ENCODE peak calls at places on chromosome 1, in nine cellular contexts. E, L, F, Y, J, D, R, K and B are unnamed samples.

GRCh38 chr1:208207388-208208131 is 36.6 kb downstream of the PLXNA2 start:
- DNase-seq in F (no peak), Y (peak; percentile 69), D (peak; percentile 98), R (no peak), E (no peak), L (no peak), J (no peak), K (peak; percentile 66), B (no peak)

GRCh38 chr1:41152622-41153044 is 89.5 kb downstream of the SCMH1 start:
- DNase-seq in J (peak; percentile 65), D (no peak), L (no peak), K (no peak), Y (peak; percentile 31), R (no peak), F (no peak), E (no peak), B (no peak)

GRCh38 chr1:115669886-115670285 is 28.1 kb downstream of the VANGL1 start:
- DNase-seq in E (no peak), L (no peak), Y (no peak), D (no peak), F (no peak), J (no peak), K (no peak), R (no peak), B (no peak)

GRCh38 chr1:225631041-225631663 is 21.8 kb downstream of the ENAH start:
- DNase-seq in K (no peak), F (no peak), D (no peak), E (no peak), Y (no peak), L (no peak), J (no peak), R (no peak), B (no peak)

GRCh38 chr1:56715161-56715560 is 70.0 kb downstream of the PRKAA2 start:
- DNase-seq in E (no peak), D (no peak), J (no peak), K (no peak), F (no peak), Y (no peak), R (no peak), L (no peak), B (no peak)

GRCh38 chr1:237281481-237281880 is 239.5 kb downstream of the RYR2 start:
- DNase-seq in E (no peak), K (no peak), L (peak; percentile 3), F (no peak), Y (no peak), J (no peak), R (no peak), D (no peak), B (no peak)

GRCh38 chr1:25534389-25534788 is 9.0 kb upstream of the LDLRAP1 start:
- DNase-seq in R (no peak), E (peak; percentile 79), F (no peak), J (no peak), K (no peak), D (no peak), L (no peak), Y (no peak), B (no peak)

GRCh38 chr1:164263540-164263939 is 295.4 kb upstream of the PBX1 start:
- DNase-seq in K (no peak), F (no peak), Y (no peak), L (no peak), R (no peak), J (no peak), D (no peak), E (no peak), B (no peak)

GRCh38 chr1:55623339-55623738 is 408.2 kb upstream of the USP24 start:
- DNase-seq in K (peak; percentile 55), F (peak; percentile 10), R (no peak), L (no peak), D (no peak), Y (no peak), E (peak; percentile 64), J (peak; percentile 81), B (no peak)

GRCh38 chr1:51473716-51474115 is 45.4 kb downstream of the EPS15 start:
- DNase-seq in R (no peak), K (no peak), L (no peak), F (no peak), D (no peak), E (no peak), J (no peak), Y (no peak), B (no peak)

GRCh38 chr1:18953656-18954259 is 2.7 kb downstream of the IFFO2 start:
- DNase-seq in E (no peak), K (no peak), J (no peak), D (no peak), Y (no peak), R (no peak), L (no peak), F (no peak), B (peak; percentile 30)
- H3K4me1 ChIP-seq in E (peaks cover 38% of the 10 kb centered on the region), K (peaks cover 60% of the 10 kb centered on the region), J (no peaks in the 10 kb centered on the region), D (peaks cover 81% of the 10 kb centered on the region), Y (peaks cover 49% of the 10 kb centered on the region), R (peaks cover 18% of the 10 kb centered on the region), L (peaks cover 40% of the 10 kb centered on the region), F (peaks cover 64% of the 10 kb centered on the region), B (peaks cover 83% of the 10 kb centered on the region)

GRCh38 chr1:13892141-13892670 is 192.2 kb downstream of the PRDM2 start:
- DNase-seq in D (no peak), F (no peak), J (no peak), E (no peak), R (peak; percentile 47), L (peak; percentile 5), Y (no peak), K (no peak), B (no peak)

GRCh38 chr1:13893456-13893855 is 193.5 kb downstream of the PRDM2 start:
- DNase-seq in J (no peak), E (no peak), K (no peak), F (peak; percentile 19), L (no peak), Y (no peak), D (no peak), R (no peak), B (no peak)

GRCh38 chr1:13889495-13889894 is 189.5 kb downstream of the PRDM2 start:
- DNase-seq in R (no peak), E (no peak), J (no peak), D (no peak), Y (no peak), L (no peak), K (no peak), F (no peak), B (no peak)

GRCh38 chr1:13890766-13891165 is 190.8 kb downstream of the PRDM2 start:
- DNase-seq in E (no peak), L (no peak), J (no peak), D (no peak), K (no peak), F (no peak), R (no peak), Y (no peak), B (no peak)

DNA sequence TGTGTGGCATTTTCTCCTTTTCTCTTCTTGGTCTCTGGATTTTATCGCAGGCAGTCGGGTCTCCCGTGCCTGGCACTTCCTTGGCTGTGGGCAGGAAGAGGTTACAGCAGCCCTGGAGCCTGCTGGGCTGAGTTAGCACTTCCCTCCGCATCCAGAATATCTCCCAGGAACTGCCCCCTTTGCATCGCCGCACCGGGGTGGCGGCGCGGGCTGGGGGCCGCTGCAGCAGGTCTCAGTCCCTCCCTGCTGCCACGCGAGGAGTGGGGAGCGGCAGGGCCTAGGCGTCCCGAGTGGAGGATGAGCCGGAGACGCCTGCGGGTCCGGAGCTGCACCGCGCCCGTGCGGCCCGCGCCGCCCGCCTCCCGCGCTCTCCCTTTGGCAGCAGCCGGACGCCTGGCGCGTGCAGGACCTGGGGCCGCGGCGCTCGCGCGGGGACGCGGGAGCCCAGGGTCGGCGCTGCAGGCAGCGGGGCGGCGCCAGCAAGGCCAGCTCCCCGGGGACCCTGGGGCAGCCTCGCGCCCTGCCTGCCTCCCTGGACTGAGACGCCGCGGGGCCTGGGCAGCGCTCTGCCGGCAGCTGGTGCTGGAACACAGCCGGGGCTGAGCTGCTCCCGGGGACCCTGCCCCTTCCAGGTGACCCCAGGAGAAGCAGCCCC is 192.8 kb downstream of the PRDM2 start:
- DNase-seq in D (no peak), F (peak; percentile 23), E (no peak), J (no peak), K (no peak), L (peak; percentile 20), R (peak; percentile 63), Y (no peak), B (no peak)
- H3K27me3 ChIP-seq in D (peaks cover 45% of the 10 kb centered on the region), F (peaks cover 46% of the 10 kb centered on the region), E (peaks cover 10% of the 10 kb centered on the region), J (peaks cover 62% of the 10 kb centered on the region), K (peaks cover 57% of the 10 kb centered on the region), L (peaks cover 2% of the 10 kb centered on the region), R (peaks cover 31% of the 10 kb centered on the region), Y (peaks cover 67% of the 10 kb centered on the region), B (peaks cover 15% of the 10 kb centered on the region)

GRCh38 chr1:17209446-17209845 is 4.5 kb downstream of the PADI1 start:
- DNase-seq in Y (no peak), K (no peak), J (no peak), L (no peak), E (peak; percentile 5), F (no peak), R (no peak), D (no peak), B (no peak)

GRCh38 chr1:17211377-17211776 is 6.4 kb downstream of the PADI1 start:
- DNase-seq in L (no peak), Y (no peak), J (no peak), K (no peak), D (no peak), E (no peak), F (no peak), R (no peak), B (no peak)

GRCh38 chr1:17212009-17212408 is 7.1 kb downstream of the PADI1 start:
- DNase-seq in K (no peak), D (no peak), F (no peak), Y (no peak), J (no peak), R (no peak), E (peak; percentile 26), L (no peak), B (no peak)

GRCh38 chr1:17208546-17208945 is 3.6 kb downstream of the PADI1 start:
- DNase-seq in L (no peak), Y (no peak), F (no peak), D (no peak), K (no peak), E (no peak), R (no peak), J (no peak), B (no peak)

GRCh38 chr1:17210176-17210575 is 5.2 kb downstream of the PADI1 start:
- DNase-seq in R (no peak), D (no peak), Y (no peak), F (no peak), J (no peak), E (peak; percentile 5), K (no peak), L (no peak), B (no peak)
- H3K4me1 ChIP-seq in R (peaks cover 14% of the 10 kb centered on the region), D (peaks cover 64% of the 10 kb centered on the region), Y (no peaks in the 10 kb centered on the region), F (peaks cover 4% of the 10 kb centered on the region), J (no peaks in the 10 kb centered on the region), E (no peaks in the 10 kb centered on the region), K (no peaks in the 10 kb centered on the region), L (peaks cover 21% of the 10 kb centered on the region), B (peaks cover 35% of the 10 kb centered on the region)

DNA sequence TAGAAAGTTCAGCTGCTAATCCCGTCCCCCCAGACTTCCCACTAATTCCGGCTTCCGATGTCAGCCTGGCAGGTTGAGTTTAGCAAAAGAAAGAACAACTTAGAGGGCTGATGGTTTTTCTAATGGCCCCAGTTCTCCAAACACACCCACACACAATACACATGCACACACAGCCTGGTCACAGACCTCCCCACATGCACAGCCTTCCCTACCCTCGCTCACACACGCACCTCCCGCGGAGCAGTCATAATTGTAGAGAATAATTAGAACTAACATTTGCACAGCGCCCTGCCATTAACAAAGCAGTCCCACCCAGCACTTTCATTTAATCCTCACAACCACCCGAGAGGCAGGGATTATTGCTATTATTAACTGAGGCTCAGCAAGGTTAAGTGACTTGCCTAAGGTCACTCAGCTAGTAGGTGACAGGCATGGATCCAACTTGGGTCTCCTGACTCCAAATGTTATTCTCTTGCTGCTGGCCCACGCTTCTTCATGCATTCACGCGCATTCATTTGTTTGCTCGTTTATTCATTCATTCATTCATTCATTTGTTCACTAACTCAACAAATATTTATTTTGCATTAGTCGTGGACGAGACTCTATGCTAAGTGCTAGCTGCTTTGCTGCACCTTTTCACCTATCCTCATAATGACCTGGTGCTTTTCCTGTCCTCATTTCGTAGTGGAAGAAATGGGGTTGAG is 274.9 kb downstream of the FOXD2 start:
- DNase-seq in J (peak; percentile 18), Y (no peak), L (no peak), K (no peak), D (no peak), R (no peak), E (no peak), F (no peak), B (no peak)
- H3K27me3 ChIP-seq in J (peaks cover 99% of the 10 kb centered on the region), Y (peaks cover 51% of the 10 kb centered on the region), L (peaks cover 7% of the 10 kb centered on the region), K (peaks cover 94% of the 10 kb centered on the region), D (no peaks in the 10 kb centered on the region), R (peaks cover 38% of the 10 kb centered on the region), E (no peaks in the 10 kb centered on the region), F (peaks cover 70% of the 10 kb centered on the region), B (peaks cover 41% of the 10 kb centered on the region)